ENCODE peak calls at places on chromosomes 2 and 18, in ten cellular contexts. A is ecto neural progenitor cell; R is neural crest cell; G is WERI-Rb-1; I is CD4-positive, alpha-beta T cell; J is Daoy; N is NCI-H1105; O is NCI-H748 treated with DMSO at 0.1 percent for 48 hours; X is left colon; W is MV-4-11. Q is an unnamed sample.

GRCh38 chr18:45588831-45589558 is 26.3 kb upstream of the SLC14A2 start:
- DNase-seq in A (no peak), R (no peak), G (no peak), I (no peak), J (peak), N (no peak), O (no peak), X (no peak), W (no peak), Q (no peak)

GRCh38 chr18:48902023-48902855 is 48.5 kb downstream of the SMAD7 start:
- DNase-seq in A (peak), R (no peak), G (no peak), I (no peak), J (peak), N (peak), O (peak), X (peak), W (peak), Q (peak)

GRCh38 chr18:21163647-21164625 is 52.3 kb upstream of the ROCK1 start:
- DNase-seq in A (no peak), R (no peak), G (no peak), I (no peak), J (peak), N (no peak), O (no peak), X (no peak), W (peak), Q (peak)

GRCh38 chr2:191020742-191021381 is 6.9 kb upstream of the STAT1 start:
- DNase-seq in A (no peak), R (no peak), G (no peak), I (no peak), J (peak), N (no peak), O (no peak), X (peak), W (peak), Q (peak)

GRCh38 chr2:140586379-140586778 is 1544.4 kb downstream of the LRP1B start:
- DNase-seq in A (peak), R (peak), G (peak), I (no peak), J (no peak), N (no peak), O (no peak), X (no peak), W (no peak), Q (peak)

GRCh38 chr18:8279348-8279747 is 329.9 kb upstream of the RAB12 start:
- DNase-seq in A (no peak), R (no peak), G (no peak), I (no peak), J (no peak), N (no peak), O (no peak), X (no peak), W (no peak), Q (no peak)

GRCh38 chr2:134246154-134246874 is 7.6 kb upstream of the MGAT5 start:
- DNase-seq in A (no peak), R (no peak), G (peak), I (no peak), J (no peak), N (no peak), O (no peak), X (no peak), W (no peak), Q (no peak)

GRCh38 chr2:128765822-128766221 is 447.2 kb upstream of the HS6ST1 start:
- DNase-seq in A (peak), R (no peak), G (peak), I (no peak), J (no peak), N (no peak), O (no peak), X (no peak), W (no peak), Q (no peak)

GRCh38 chr2:27214936-27215335 is 2.2 kb upstream of the CAD start:
- DNase-seq in A (no peak), R (no peak), G (no peak), I (no peak), J (no peak), N (no peak), O (no peak), X (no peak), W (peak), Q (no peak)

GRCh38 chr2:26086155-26086634 is 52.3 kb downstream of the RAB10 start:
- DNase-seq in A (no peak), R (no peak), G (no peak), I (no peak), J (peak), N (no peak), O (no peak), X (no peak), W (peak), Q (no peak)

GRCh38 chr2:189581354-189582139 is 961 bp upstream of the SLC40A1 start:
- DNase-seq in A (peak), R (no peak), G (peak), I (no peak), J (peak), N (no peak), O (no peak), X (peak), W (no peak), Q (peak)

GRCh38 chr2:71668326-71669057 is 215.1 kb downstream of the DYSF start:
- DNase-seq in A (peak), R (peak), G (no peak), I (no peak), J (no peak), N (no peak), O (no peak), X (no peak), W (no peak), Q (no peak)

GRCh38 chr2:237791977-237792727 is 6.4 kb upstream of the RBM44 start:
- DNase-seq in A (no peak), R (no peak), G (no peak), I (no peak), J (no peak), N (no peak), O (no peak), X (no peak), W (no peak), Q (no peak)

GRCh38 chr2:241675885-241676284 is 10.7 kb downstream of the DTYMK start:
- DNase-seq in A (no peak), R (no peak), G (peak), I (no peak), J (no peak), N (no peak), O (no peak), X (no peak), W (no peak), Q (no peak)

GRCh38 chr2:37156071-37156856 is 516 bp downstream of the EIF2AK2 start:
- DNase-seq in A (no peak), R (no peak), G (peak), I (peak), J (peak), N (no peak), O (no peak), X (peak), W (no peak), Q (peak)

GRCh38 chr2:98148968-98149697 is 62.2 kb downstream of the VWA3B start:
- DNase-seq in A (no peak), R (no peak), G (no peak), I (no peak), J (peak), N (no peak), O (peak), X (no peak), W (no peak), Q (peak)

GRCh38 chr2:38581193-38582147 is 21.3 kb downstream of the HNRNPLL start:
- DNase-seq in A (no peak), R (peak), G (peak), I (peak), J (peak), N (peak), O (peak), X (peak), W (peak), Q (peak)

GRCh38 chr18:14976736-14977430 is 228.9 kb downstream of the ANKRD30B start:
- DNase-seq in A (no peak), R (no peak), G (no peak), I (no peak), J (peak), N (no peak), O (no peak), X (no peak), W (no peak), Q (peak)

GRCh38 chr18:22902093-22902492 is 31.0 kb upstream of the RBBP8 start:
- DNase-seq in A (no peak), R (no peak), G (no peak), I (no peak), J (no peak), N (no peak), O (no peak), X (no peak), W (no peak), Q (no peak)